ENCODE peak calls at places on chromosome 1, in four cellular contexts. One of them, this sample, is unnamed.
A peak's percentile ranks its signal among the peaks of the same experiment; 100 is the strongest.

GRCh38 chr1:85200870-85201339 is at the start of gene SYDE2:
- DNase-seq in H1: peak; percentile 80
- DNase-seq in HCT116: no peak
- DNase-seq in GM12878: no peak
- DNase-seq in this sample: peak; percentile 92

GRCh38 chr1:233085566-233085965 is 135.2 kb downstream of the NTPCR start:
- DNase-seq in H1: no peak
- DNase-seq in HCT116: no peak
- DNase-seq in GM12878: no peak
- DNase-seq in this sample: no peak

GRCh38 chr1:181469829-181470228 is 13.5 kb upstream of the CACNA1E start:
- DNase-seq in H1: no peak
- DNase-seq in HCT116: no peak
- DNase-seq in GM12878: no peak
- DNase-seq in this sample: peak; percentile 41

GRCh38 chr1:58812926-58813325 is 29.1 kb upstream of the JUN start:
- DNase-seq in H1: no peak
- DNase-seq in HCT116: no peak
- DNase-seq in GM12878: no peak
- DNase-seq in this sample: no peak

GRCh38 chr1:41483960-41484844 is at the start of gene EDN2:
- DNase-seq in H1: no peak
- DNase-seq in HCT116: no peak
- DNase-seq in GM12878: no peak
- DNase-seq in this sample: no peak

GRCh38 chr1:30721311-30722174 is 1.8 kb downstream of the MATN1 start:
- DNase-seq in H1: no peak
- DNase-seq in HCT116: no peak
- DNase-seq in GM12878: no peak
- DNase-seq in this sample: no peak

GRCh38 chr1:160522622-160523345 is at the start of gene SLAMF6:
- DNase-seq in H1: no peak
- DNase-seq in HCT116: no peak
- DNase-seq in GM12878: peak; percentile 59
- DNase-seq in this sample: peak; percentile 84

GRCh38 chr1:7039590-7039989 is 254.3 kb downstream of the CAMTA1 start:
- DNase-seq in H1: no peak
- DNase-seq in HCT116: no peak
- DNase-seq in GM12878: no peak
- DNase-seq in this sample: no peak

GRCh38 chr1:51417496-51418383 is 87.4 kb upstream of the TTC39A start:
- DNase-seq in H1: no peak
- DNase-seq in HCT116: no peak
- DNase-seq in GM12878: no peak
- DNase-seq in this sample: no peak

GRCh38 chr1:171654705-171655214 is 2.3 kb upstream of the MYOC start:
- DNase-seq in H1: no peak
- DNase-seq in HCT116: no peak
- DNase-seq in GM12878: no peak
- DNase-seq in this sample: no peak

GRCh38 chr1:171652234-171652822 is at the start of gene MYOC:
- DNase-seq in H1: no peak
- DNase-seq in HCT116: no peak
- DNase-seq in GM12878: no peak
- DNase-seq in this sample: no peak

GRCh38 chr1:171655215-171656116 is 3.0 kb upstream of the MYOC start:
- DNase-seq in H1: peak; percentile 98
- DNase-seq in HCT116: peak; percentile 18
- DNase-seq in GM12878: no peak
- DNase-seq in this sample: peak; percentile 89

GRCh38 chr1:171653796-171654704 is 1.6 kb upstream of the MYOC start:
- DNase-seq in H1: no peak
- DNase-seq in HCT116: no peak
- DNase-seq in GM12878: no peak
- DNase-seq in this sample: no peak
- TF ChIP-seq EGR1 in H1: no peak
- TF ChIP-seq EGR1 in HCT116: no peak
- TF ChIP-seq EGR1 in GM12878: no peak
- TF ChIP-seq EGR1 in this sample: no peak

GRCh38 chr1:39081266-39082139 is 55.4 kb downstream of the NDUFS5 start:
- DNase-seq in H1: peak; percentile 77
- DNase-seq in HCT116: no peak
- DNase-seq in GM12878: no peak
- DNase-seq in this sample: peak; percentile 74

GRCh38 chr1:39082811-39083576 is 56.8 kb downstream of the NDUFS5 start:
- DNase-seq in H1: no peak
- DNase-seq in HCT116: no peak
- DNase-seq in GM12878: no peak
- DNase-seq in this sample: peak; percentile 4

GRCh38 chr1:39080884-39081265 is 54.7 kb downstream of the NDUFS5 start:
- DNase-seq in H1: peak; percentile 86
- DNase-seq in HCT116: no peak
- DNase-seq in GM12878: no peak
- DNase-seq in this sample: peak; percentile 70

GRCh38 chr1:39084191-39084590 is 58.0 kb downstream of the NDUFS5 start:
- DNase-seq in H1: no peak
- DNase-seq in HCT116: no peak
- DNase-seq in GM12878: no peak
- DNase-seq in this sample: no peak

DNA sequence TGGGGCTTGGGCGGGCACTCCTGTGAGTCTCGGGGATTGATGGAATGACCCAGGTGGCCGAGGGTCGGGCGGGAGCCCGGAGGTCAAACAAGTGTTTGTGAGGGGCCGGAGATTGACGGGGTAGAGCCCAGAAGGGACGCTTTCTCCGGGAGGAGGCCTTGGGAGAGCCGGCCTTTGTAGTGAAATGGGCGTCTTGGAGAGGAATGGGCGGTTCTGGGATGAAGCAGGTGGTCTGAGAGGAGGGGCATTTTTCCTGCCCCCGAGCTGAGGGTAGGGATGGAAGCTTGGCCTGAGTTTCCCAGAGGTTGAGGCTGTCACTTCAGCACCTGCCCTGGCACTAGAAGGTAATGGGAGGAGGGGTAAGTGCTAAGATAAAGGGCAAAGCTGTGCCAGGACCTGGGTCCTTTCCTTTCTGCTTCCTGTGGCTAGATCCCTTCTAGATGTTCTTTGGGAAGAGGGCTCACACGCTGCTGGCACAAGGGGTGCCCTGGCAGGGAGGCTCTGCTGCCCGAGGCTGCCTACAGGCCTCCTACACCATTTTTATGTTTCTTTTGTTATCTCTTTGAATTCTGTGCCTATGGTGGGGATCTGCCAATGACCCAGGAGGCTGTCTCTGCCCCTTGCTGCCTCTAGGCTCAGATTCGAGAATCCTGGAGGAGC is 56.1 kb downstream of the NDUFS5 start:
- DNase-seq in H1: peak; percentile 62
- DNase-seq in HCT116: no peak
- DNase-seq in GM12878: no peak
- DNase-seq in this sample: no peak
- TF ChIP-seq SIN3A in H1: no peak
- TF ChIP-seq SIN3A in HCT116: no peak
- TF ChIP-seq SIN3A in GM12878: no peak
- TF ChIP-seq SIN3A in this sample: no peak

GRCh38 chr1:109298666-109299086 is 8.1 kb downstream of the MYBPHL start:
- DNase-seq in H1: no peak
- DNase-seq in HCT116: no peak
- DNase-seq in GM12878: no peak
- DNase-seq in this sample: peak; percentile 73

GRCh38 chr1:109300650-109301151 is 6.1 kb downstream of the MYBPHL start:
- DNase-seq in H1: no peak
- DNase-seq in HCT116: no peak
- DNase-seq in GM12878: no peak
- DNase-seq in this sample: peak; percentile 61

GRCh38 chr1:109299087-109299983 is 7.5 kb downstream of the MYBPHL start:
- DNase-seq in H1: no peak
- DNase-seq in HCT116: no peak
- DNase-seq in GM12878: no peak
- DNase-seq in this sample: no peak

GRCh38 chr1:109301874-109302273 is 4.9 kb downstream of the MYBPHL start:
- DNase-seq in H1: no peak
- DNase-seq in HCT116: no peak
- DNase-seq in GM12878: no peak
- DNase-seq in this sample: no peak

DNA sequence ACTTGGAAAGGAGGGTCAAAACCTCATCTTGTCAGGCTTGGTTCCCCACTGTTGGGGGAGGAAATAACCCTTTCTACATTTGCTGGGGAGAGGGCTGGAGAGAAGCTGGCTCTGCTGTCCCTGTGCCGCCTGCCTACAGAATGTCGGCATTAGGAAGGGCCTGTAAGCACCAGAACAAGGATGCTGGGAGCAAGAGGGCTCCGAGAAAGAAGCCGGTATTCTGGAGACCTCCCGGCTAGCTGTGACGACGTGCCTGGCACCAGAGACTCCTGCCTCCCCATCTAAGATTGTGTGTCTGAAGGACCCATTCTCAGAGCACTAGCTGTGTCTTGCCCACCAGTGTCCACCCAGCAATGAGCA is 6.8 kb downstream of the MYBPHL start:
- DNase-seq in H1: no peak
- DNase-seq in HCT116: no peak
- DNase-seq in GM12878: no peak
- DNase-seq in this sample: no peak
- TF ChIP-seq EGR1 in H1: no peak
- TF ChIP-seq EGR1 in HCT116: no peak
- TF ChIP-seq EGR1 in GM12878: no peak
- TF ChIP-seq EGR1 in this sample: no peak

GRCh38 chr1:108916788-108917187 is 40.0 kb downstream of the GPSM2 start:
- DNase-seq in H1: no peak
- DNase-seq in HCT116: no peak
- DNase-seq in GM12878: no peak
- DNase-seq in this sample: no peak

DNA sequence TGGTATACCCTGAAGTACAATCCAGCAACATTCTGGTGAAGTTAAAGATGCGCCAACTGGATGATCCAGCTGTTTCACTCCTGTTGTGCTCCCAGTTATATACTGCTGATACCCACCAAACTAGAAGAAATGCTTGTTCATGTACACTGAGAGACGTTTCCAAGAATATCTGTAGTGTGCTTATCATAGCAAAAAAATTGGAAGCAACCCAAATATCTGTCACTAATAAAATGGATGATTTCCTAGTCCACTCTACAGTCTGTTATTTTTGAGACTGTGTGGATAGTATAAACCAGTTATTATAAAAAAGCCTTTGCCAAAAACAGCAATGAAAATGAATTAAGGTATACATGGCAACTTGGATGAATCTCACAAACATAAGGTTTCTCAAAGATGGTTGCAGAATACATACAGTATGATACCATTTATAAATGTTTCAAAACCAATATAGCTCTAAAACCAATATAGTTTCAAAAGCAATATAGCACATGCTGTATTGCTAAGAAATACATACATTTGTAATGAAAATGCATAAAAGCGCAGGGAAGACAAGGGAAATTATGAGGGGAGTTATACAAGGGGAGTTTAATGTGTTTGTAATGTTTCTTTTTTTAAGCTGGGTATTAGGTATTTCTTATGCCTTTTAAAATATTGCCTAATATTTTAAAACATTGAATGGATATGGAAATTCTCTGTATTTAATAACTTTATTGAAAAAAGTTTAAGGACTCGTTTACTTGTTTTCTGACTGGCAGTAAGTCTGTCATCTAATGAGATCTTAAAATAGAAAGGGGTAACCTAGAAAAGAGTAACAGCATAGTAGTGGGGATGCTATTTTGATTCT is 36.5 kb downstream of the GPSM2 start:
- DNase-seq in H1: no peak
- DNase-seq in HCT116: no peak
- DNase-seq in GM12878: no peak
- DNase-seq in this sample: peak; percentile 26
- TF ChIP-seq SIN3A in H1: no peak
- TF ChIP-seq SIN3A in HCT116: no peak
- TF ChIP-seq SIN3A in GM12878: no peak
- TF ChIP-seq SIN3A in this sample: peak; percentile 38

GRCh38 chr1:202966006-202966904 is 802 bp downstream of the CYB5R1 start:
- DNase-seq in H1: no peak
- DNase-seq in HCT116: no peak
- DNase-seq in GM12878: no peak
- DNase-seq in this sample: no peak

GRCh38 chr1:202964755-202965440 is 2.2 kb downstream of the CYB5R1 start:
- DNase-seq in H1: no peak
- DNase-seq in HCT116: no peak
- DNase-seq in GM12878: no peak
- DNase-seq in this sample: no peak

GRCh38 chr1:202967684-202968281 is 726 bp upstream of the CYB5R1 start:
- DNase-seq in H1: no peak
- DNase-seq in HCT116: no peak
- DNase-seq in GM12878: no peak
- DNase-seq in this sample: peak; percentile 25

GRCh38 chr1:202968351-202968750 is 1.3 kb upstream of the CYB5R1 start:
- DNase-seq in H1: no peak
- DNase-seq in HCT116: no peak
- DNase-seq in GM12878: no peak
- DNase-seq in this sample: no peak

GRCh38 chr1:202965441-202965821 is 1.6 kb downstream of the CYB5R1 start:
- DNase-seq in H1: no peak
- DNase-seq in HCT116: no peak
- DNase-seq in GM12878: no peak
- DNase-seq in this sample: no peak
- TF ChIP-seq EGR1 in H1: no peak
- TF ChIP-seq EGR1 in HCT116: no peak
- TF ChIP-seq EGR1 in GM12878: no peak
- TF ChIP-seq EGR1 in this sample: no peak

GRCh38 chr1:44717196-44717595 is 13.8 kb downstream of the RNU5D-1 start:
- DNase-seq in H1: no peak
- DNase-seq in HCT116: no peak
- DNase-seq in GM12878: no peak
- DNase-seq in this sample: no peak

GRCh38 chr1:44717653-44718052 is 13.3 kb downstream of the RNU5D-1 start:
- DNase-seq in H1: no peak
- DNase-seq in HCT116: no peak
- DNase-seq in GM12878: no peak
- DNase-seq in this sample: no peak

GRCh38 chr1:44714944-44715571 is 15.9 kb downstream of the RNU5D-1 start:
- DNase-seq in H1: peak; percentile 82
- DNase-seq in HCT116: no peak
- DNase-seq in GM12878: peak; percentile 71
- DNase-seq in this sample: peak; percentile 85

GRCh38 chr1:44714532-44714931 is 16.4 kb downstream of the RNU5D-1 start:
- DNase-seq in H1: no peak
- DNase-seq in HCT116: no peak
- DNase-seq in GM12878: no peak
- DNase-seq in this sample: no peak

GRCh38 chr1:44713321-44713781 is 17.6 kb downstream of the RNU5D-1 start:
- DNase-seq in H1: no peak
- DNase-seq in HCT116: no peak
- DNase-seq in GM12878: no peak
- DNase-seq in this sample: no peak
- TF ChIP-seq SIN3A in H1: no peak
- TF ChIP-seq SIN3A in HCT116: no peak
- TF ChIP-seq SIN3A in GM12878: no peak
- TF ChIP-seq SIN3A in this sample: no peak

GRCh38 chr1:34928865-34929496 is 469 bp downstream of the DLGAP3 start:
- DNase-seq in H1: no peak
- DNase-seq in HCT116: no peak
- DNase-seq in GM12878: no peak
- DNase-seq in this sample: peak; percentile 89
- TF ChIP-seq EGR1 in H1: peak; percentile 70
- TF ChIP-seq EGR1 in HCT116: no peak
- TF ChIP-seq EGR1 in GM12878: no peak
- TF ChIP-seq EGR1 in this sample: peak; percentile 26